ENCODE peak calls at places on chromosome 15, in five cellular contexts. Z is K562, R is HepG2, G is upper lobe of left lung, B is GM12878. M is an unnamed sample.

GRCh38 chr15:89175617-89176191 is 45.7 kb downstream of the RLBP1 start:
- ATAC-seq in Z (no peak), R (no peak), G (no peak), B (no peak), M (no peak)

GRCh38 chr15:73318463-73319351 is 50.1 kb downstream of the HCN4 start:
- ATAC-seq in Z (no peak), R (no peak), G (peak; percentile 17), B (peak; percentile 87), M (no peak)

GRCh38 chr15:100372695-100373036 is 30.9 kb upstream of the ADAMTS17 start:
- ATAC-seq in Z (no peak), R (no peak), G (peak; percentile 59), B (no peak), M (peak; percentile 83)

GRCh38 chr15:64842986-64843561 is 1.4 kb downstream of the PLEKHO2 start:
- ATAC-seq in Z (peak; percentile 52), R (peak; percentile 3), G (peak; percentile 62), B (peak; percentile 9), M (peak; percentile 32)

GRCh38 chr15:40323953-40324937 is 753 bp downstream of the INAFM2 start:
- ATAC-seq in Z (no peak), R (no peak), G (peak; percentile 1), B (no peak), M (peak; percentile 3)

GRCh38 chr15:65828566-65828965 is 36.5 kb upstream of the DENND4A start:
- ATAC-seq in Z (no peak), R (no peak), G (no peak), B (no peak), M (no peak)

GRCh38 chr15:63971427-63971805 is 74.9 kb downstream of the DAPK2 start:
- ATAC-seq in Z (peak; percentile 93), R (no peak), G (no peak), B (peak; percentile 63), M (no peak)

GRCh38 chr15:88426304-88426703 is 40.9 kb downstream of the MRPL46 start:
- ATAC-seq in Z (no peak), R (no peak), G (no peak), B (no peak), M (no peak)

GRCh38 chr15:32818758-32819405 is 101.1 kb downstream of the GREM1 start:
- ATAC-seq in Z (no peak), R (no peak), G (peak; percentile 44), B (no peak), M (no peak)

GRCh38 chr15:85757939-85758654 is 36.6 kb downstream of the KLHL25 start:
- ATAC-seq in Z (no peak), R (no peak), G (no peak), B (no peak), M (no peak)

GRCh38 chr15:85582076-85582718 is 201.8 kb downstream of the AKAP13 start:
- ATAC-seq in Z (no peak), R (no peak), G (peak; percentile 56), B (peak; percentile 5), M (peak; percentile 48)

GRCh38 chr15:52004806-52005205 is 14.2 kb upstream of the MAPK6 start:
- ATAC-seq in Z (no peak), R (no peak), G (no peak), B (no peak), M (no peak)

GRCh38 chr15:69576035-69576526 is 123.5 kb downstream of the RPLP1 start:
- ATAC-seq in Z (no peak), R (peak; percentile 41), G (peak; percentile 82), B (peak; percentile 93), M (peak; percentile 31)

GRCh38 chr15:89209057-89209456 is 12.3 kb downstream of the RLBP1 start:
- ATAC-seq in Z (no peak), R (no peak), G (no peak), B (no peak), M (no peak)

GRCh38 chr15:62450061-62450460 is 285.0 kb upstream of the C2CD4B start:
- ATAC-seq in Z (no peak), R (no peak), G (no peak), B (no peak), M (no peak)
- H3K36me3 ChIP-seq in Z (no peaks in the 10 kb centered on the region), R (no peaks in the 10 kb centered on the region), G (no peaks in the 10 kb centered on the region), B (no peaks in the 10 kb centered on the region), M (no peaks in the 10 kb centered on the region)

DNA sequence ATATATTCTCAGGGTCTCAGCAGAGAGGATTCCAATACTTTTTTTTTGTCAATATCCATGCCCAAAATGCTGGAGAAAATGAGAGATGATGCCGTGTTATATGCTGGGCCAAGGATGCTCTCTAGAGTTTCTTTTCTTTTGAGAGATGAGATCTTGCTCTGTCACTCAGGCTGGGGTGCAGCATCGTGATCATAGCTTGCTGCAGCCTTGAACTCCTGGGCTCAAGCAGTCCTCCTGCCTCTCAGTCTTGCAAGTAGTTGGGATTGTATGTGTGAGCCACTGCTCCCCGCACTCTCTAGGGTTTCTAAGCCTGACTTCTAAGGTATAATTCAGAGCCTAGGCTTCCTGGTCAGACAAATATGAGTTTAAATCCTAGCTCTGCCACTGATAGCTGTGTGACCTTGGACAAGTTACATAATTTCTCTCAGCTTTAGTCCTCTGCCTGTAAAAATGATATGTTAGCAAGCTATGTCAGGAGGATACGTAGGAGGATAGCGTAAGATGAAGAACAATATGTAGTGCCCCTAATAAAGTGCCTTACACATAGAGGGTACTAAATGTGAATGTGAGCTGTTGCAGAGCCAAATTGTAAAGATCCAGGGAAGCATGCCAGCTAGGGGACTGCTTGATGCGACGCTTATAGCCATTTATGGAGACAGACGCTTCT is 7.3 kb downstream of the STARD9 start:
- ATAC-seq in Z (no peak), R (no peak), G (no peak), B (no peak), M (no peak)
- TF ChIP-seq EP300 in Z (no peak), R (no peak), G (no peak), B (no peak), M (no peak)

GRCh38 chr15:80948651-80949292 is 40.8 kb downstream of the MESD start:
- ATAC-seq in Z (no peak), R (no peak), G (no peak), B (no peak), M (no peak)
- H3K36me3 ChIP-seq in Z (peaks cover 2% of the 10 kb centered on the region), R (peaks cover 50% of the 10 kb centered on the region), G (peaks cover 83% of the 10 kb centered on the region), B (peaks cover 1% of the 10 kb centered on the region), M (peaks cover 92% of the 10 kb centered on the region)

DNA sequence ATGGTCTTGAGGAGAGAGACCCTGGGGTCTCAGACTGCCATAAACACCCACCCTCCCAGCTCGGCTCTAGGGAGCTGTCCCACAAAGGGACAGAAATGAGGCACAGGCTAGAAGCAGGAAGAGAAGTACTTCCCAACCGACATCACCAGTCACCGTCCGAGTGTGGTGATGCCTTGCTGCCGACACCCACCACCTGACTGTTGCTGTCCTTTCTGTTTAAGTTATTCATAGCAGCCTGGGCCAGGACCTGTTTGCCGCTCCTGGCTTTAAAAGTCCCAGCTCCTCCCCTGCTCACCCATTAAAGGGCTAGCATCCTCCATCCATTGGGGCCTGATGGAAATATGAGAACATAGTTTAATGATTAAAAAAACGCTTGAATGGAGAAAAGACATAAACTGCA is 13.2 kb upstream of the SPG11 start:
- ATAC-seq in Z (no peak), R (no peak), G (no peak), B (no peak), M (no peak)
- TF ChIP-seq EP300 in Z (no peak), R (no peak), G (no peak), B (no peak), M (no peak)

M was measured in gastroesophageal sphincter.